ENCODE peak calls at places on chromosomes 7 and 10, in nine cellular contexts. M is breast epithelium, Y is A549, H is IMR-90, P is esophagus squamous epithelium, R is MM.1S, F is PC-9, L is sigmoid colon, J is tibial artery. S is an unnamed sample.

GRCh38 chr7:142875456-142875855 is 10.1 kb downstream of the TRPV6 start:
- DNase-seq in Y (no peak), J (peak), H (no peak), F (no peak), M (no peak), P (no peak), R (no peak), L (no peak), S (no peak)

GRCh38 chr7:139339025-139339424 is 2.1 kb upstream of the FMC1 start:
- DNase-seq in H (no peak), R (no peak), F (no peak), M (no peak), P (no peak), L (no peak), J (no peak), Y (no peak), S (no peak)

GRCh38 chr10:119896061-119896655 is 3.6 kb downstream of the SEC23IP start:
- DNase-seq in Y (peak), F (no peak), H (peak), M (no peak), R (no peak), J (no peak), L (no peak), P (no peak), S (no peak)

GRCh38 chr7:44257213-44257612 is 56.4 kb downstream of the YKT6 start:
- DNase-seq in R (no peak), L (no peak), J (no peak), Y (no peak), F (no peak), P (no peak), M (no peak), H (no peak), S (no peak)

GRCh38 chr10:51700228-51700835 is 937 bp upstream of the CSTF2T start:
- DNase-seq in M (no peak), P (no peak), Y (no peak), R (peak), F (no peak), H (no peak), L (no peak), J (no peak), S (no peak)

GRCh38 chr10:314871-315270 is 179.6 kb downstream of the ZMYND11 start:
- DNase-seq in Y (no peak), H (peak), F (no peak), P (no peak), R (no peak), L (no peak), M (no peak), J (no peak), S (no peak)

GRCh38 chr10:48266528-48266927 is 8.0 kb downstream of the FRMPD2 start:
- DNase-seq in Y (no peak), H (no peak), F (no peak), R (no peak), L (no peak), M (no peak), P (no peak), J (no peak), S (no peak)

GRCh38 chr10:73950569-73950968 is 39.6 kb downstream of the PLAU start:
- DNase-seq in P (no peak), Y (no peak), L (peak), H (no peak), M (no peak), R (no peak), J (no peak), F (no peak), S (no peak)

GRCh38 chr10:29266641-29267040 is 22.2 kb upstream of the LYZL1 start:
- DNase-seq in J (no peak), F (no peak), H (no peak), M (no peak), R (no peak), Y (no peak), L (no peak), P (no peak), S (no peak)

GRCh38 chr10:52805414-52806285 is 33.1 kb upstream of the MBL2 start:
- DNase-seq in R (no peak), M (no peak), P (no peak), H (no peak), Y (no peak), L (no peak), J (no peak), F (no peak), S (no peak)

GRCh38 chr10:105742184-105742583 is 1101.1 kb downstream of the SORCS3 start:
- DNase-seq in F (no peak), Y (no peak), P (no peak), M (no peak), L (no peak), H (no peak), R (no peak), J (no peak), S (no peak)

GRCh38 chr10:72095195-72095594 is 6.8 kb upstream of the SPOCK2 start:
- DNase-seq in Y (no peak), L (no peak), M (no peak), H (no peak), J (no peak), P (no peak), F (no peak), R (no peak), S (no peak)

GRCh38 chr7:148884299-148885022 is 370 bp upstream of the EZH2 start:
- DNase-seq in M (peak), L (peak), F (peak), R (peak), P (peak), J (peak), H (peak), Y (peak), S (peak)

GRCh38 chr10:25758041-25758457 is 176.0 kb upstream of the MYO3A start:
- DNase-seq in Y (peak), M (no peak), L (no peak), P (no peak), R (peak), F (no peak), J (no peak), H (no peak), S (no peak)

GRCh38 chr10:37780536-37780935 is 76.9 kb downstream of the ZNF248 start:
- DNase-seq in H (no peak), F (no peak), Y (no peak), L (no peak), M (no peak), J (no peak), R (no peak), P (no peak), S (no peak)

GRCh38 chr10:35412900-35413491 is 76.7 kb downstream of the CCNY start:
- DNase-seq in P (no peak), R (no peak), L (peak), H (peak), Y (no peak), M (no peak), F (peak), J (no peak), S (no peak)

GRCh38 chr7:41029072-41029492 is 673.8 kb downstream of the INHBA start:
- DNase-seq in H (peak), P (no peak), M (no peak), R (no peak), L (no peak), F (peak), J (no peak), Y (peak), S (no peak)

GRCh38 chr10:44786451-44786850 is 124.7 kb upstream of the TMEM72 start:
- DNase-seq in R (no peak), H (peak), M (no peak), L (no peak), Y (no peak), J (no peak), F (no peak), P (no peak), S (no peak)

GRCh38 chr7:70027864-70028263 is 429.6 kb downstream of the AUTS2 start:
- DNase-seq in J (no peak), R (no peak), F (no peak), P (no peak), L (no peak), M (no peak), H (no peak), Y (no peak), S (no peak)

GRCh38 chr10:93554760-93555432 is 11.6 kb upstream of the FFAR4 start:
- DNase-seq in F (peak), J (peak), L (no peak), Y (peak), R (peak), P (no peak), M (peak), H (peak), S (peak)

GRCh38 chr7:140639366-140640053 is 1.1 kb downstream of the DENND2A start:
- DNase-seq in M (no peak), F (no peak), R (no peak), L (peak), H (peak), P (no peak), J (peak), Y (no peak), S (no peak)

GRCh38 chr7:431658-432111 is 88.0 kb downstream of the PDGFA start:
- DNase-seq in P (no peak), R (no peak), H (no peak), M (no peak), L (no peak), Y (no peak), J (no peak), F (no peak), S (peak)

GRCh38 chr7:132292803-132293202 is 283.5 kb downstream of the PLXNA4 start:
- DNase-seq in Y (no peak), H (no peak), F (no peak), P (no peak), R (no peak), M (no peak), L (no peak), J (no peak), S (no peak)

GRCh38 chr10:31644931-31645633 is 283.5 kb downstream of the ARHGAP12 start:
- DNase-seq in M (no peak), H (peak), Y (no peak), R (no peak), J (no peak), F (no peak), P (no peak), L (no peak), S (no peak)

GRCh38 chr7:55873765-55874164 is 11.2 kb upstream of the SEPTIN14 start:
- DNase-seq in J (no peak), R (no peak), M (no peak), F (no peak), P (no peak), H (no peak), Y (no peak), L (no peak), S (no peak)

GRCh38 chr7:151117565-151117964 is 31.3 kb downstream of the AGAP3 start:
- DNase-seq in L (no peak), R (no peak), J (no peak), M (no peak), F (no peak), H (no peak), P (no peak), Y (no peak), S (no peak)

GRCh38 chr7:99386584-99387238 is 12.2 kb downstream of the ARPC1B start:
- DNase-seq in Y (peak), F (no peak), J (no peak), R (peak), L (no peak), H (peak), P (no peak), M (no peak), S (no peak)

GRCh38 chr7:442457-442856 is 77.2 kb downstream of the PDGFA start:
- DNase-seq in H (no peak), M (no peak), F (no peak), R (no peak), L (no peak), P (no peak), J (no peak), Y (no peak), S (no peak)

GRCh38 chr7:64314493-64315020 is 796 bp downstream of the ZNF736 start:
- DNase-seq in R (no peak), J (no peak), L (no peak), Y (no peak), F (no peak), H (no peak), P (no peak), M (no peak), S (no peak)

GRCh38 chr7:137916564-137916963 is 69.8 kb upstream of the DGKI start:
- DNase-seq in L (no peak), P (no peak), F (no peak), R (no peak), M (no peak), H (no peak), J (no peak), Y (no peak), S (no peak)

GRCh38 chr10:114301951-114302710 is 63.1 kb downstream of the VWA2 start:
- DNase-seq in P (no peak), F (no peak), L (peak), Y (no peak), J (no peak), R (no peak), H (no peak), M (no peak), S (no peak)

GRCh38 chr10:8064436-8064835 is 9.9 kb downstream of the GATA3 start:
- DNase-seq in L (no peak), Y (no peak), F (no peak), P (no peak), H (no peak), J (no peak), R (no peak), M (no peak), S (no peak)
- H3K27ac ChIP-seq in L (no peak), Y (no peak), F (no peak), P (no peak), H (no peak), J (no peak), R (no peak), M (no peak), S (no peak)

GRCh38 chr10:103881420-103882284 is 26.3 kb upstream of the SH3PXD2A start:
- DNase-seq in F (no peak), P (no peak), R (peak), J (no peak), M (no peak), H (no peak), Y (no peak), L (no peak), S (no peak)

GRCh38 chr10:103879409-103879808 is 24.0 kb upstream of the SH3PXD2A start:
- DNase-seq in F (no peak), L (no peak), R (no peak), M (no peak), P (no peak), H (no peak), Y (no peak), J (no peak), S (no peak)

GRCh38 chr10:103877861-103878260 is 22.5 kb upstream of the SH3PXD2A start:
- DNase-seq in L (no peak), H (no peak), P (no peak), M (no peak), Y (no peak), F (no peak), J (no peak), R (no peak), S (no peak)

GRCh38 chr10:103882285-103883007 is 27.1 kb upstream of the SH3PXD2A start:
- DNase-seq in M (no peak), J (no peak), H (no peak), P (no peak), F (no peak), L (no peak), R (no peak), Y (no peak), S (no peak)

GRCh38 chr10:103879831-103880230 is 24.5 kb upstream of the SH3PXD2A start:
- DNase-seq in F (no peak), Y (no peak), M (no peak), J (no peak), H (no peak), P (no peak), R (no peak), L (no peak), S (no peak)
- H3K27ac ChIP-seq in F (no peak), Y (no peak), M (no peak), J (no peak), H (no peak), P (peak), R (no peak), L (no peak), S (no peak)

DNA sequence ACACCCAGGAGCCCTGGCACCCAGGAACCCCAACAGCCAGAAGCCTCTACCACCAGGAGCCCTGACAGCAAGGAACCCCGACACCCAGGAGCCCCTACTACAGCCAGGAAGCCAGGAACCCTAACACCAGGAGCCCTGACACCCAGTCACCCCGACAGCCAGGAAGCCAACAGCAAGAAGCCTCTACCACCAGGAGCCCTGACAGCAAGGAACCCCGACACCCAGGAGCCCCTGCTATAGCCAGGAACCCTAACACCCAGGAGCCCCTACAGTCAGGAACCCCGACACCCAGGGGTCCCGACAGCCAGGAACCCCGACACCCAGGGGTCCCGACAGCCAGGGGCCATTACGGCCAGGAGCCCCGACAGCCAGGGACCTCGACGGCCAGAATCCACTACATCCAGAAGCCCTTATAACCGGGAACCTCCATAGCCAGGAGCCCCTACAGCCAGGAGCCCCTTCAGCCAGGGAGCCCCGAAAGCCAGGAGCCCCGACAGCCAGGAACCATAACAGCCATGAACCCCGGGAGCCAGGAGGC is 446 bp upstream of the GLRX3 start:
- DNase-seq in H (no peak), L (no peak), P (no peak), F (no peak), J (no peak), M (no peak), Y (no peak), R (no peak), S (no peak)
- H3K27ac ChIP-seq in H (peak), L (peak), P (peak), F (no peak), J (peak), M (peak), Y (peak), R (no peak), S (peak)

GRCh38 chr7:103343758-103344452 is 662 bp downstream of the DNAJC2 start:
- DNase-seq in F (peak), M (no peak), R (peak), J (no peak), H (peak), L (peak), Y (peak), P (no peak), S (peak)

GRCh38 chr7:103348452-103348851 is 1.0 kb downstream of the PSMC2 start:
- DNase-seq in J (no peak), P (no peak), F (no peak), M (no peak), Y (no peak), H (no peak), L (no peak), R (no peak), S (no peak)

GRCh38 chr7:103348959-103349358 is 1.5 kb downstream of the PSMC2 start:
- DNase-seq in J (no peak), L (no peak), Y (no peak), H (no peak), M (no peak), P (no peak), R (no peak), F (no peak), S (no peak)

GRCh38 chr7:103344453-103345149 is at the start of gene DNAJC2:
- DNase-seq in H (peak), R (peak), J (peak), F (peak), L (peak), P (peak), Y (peak), M (peak), S (peak)

DNA sequence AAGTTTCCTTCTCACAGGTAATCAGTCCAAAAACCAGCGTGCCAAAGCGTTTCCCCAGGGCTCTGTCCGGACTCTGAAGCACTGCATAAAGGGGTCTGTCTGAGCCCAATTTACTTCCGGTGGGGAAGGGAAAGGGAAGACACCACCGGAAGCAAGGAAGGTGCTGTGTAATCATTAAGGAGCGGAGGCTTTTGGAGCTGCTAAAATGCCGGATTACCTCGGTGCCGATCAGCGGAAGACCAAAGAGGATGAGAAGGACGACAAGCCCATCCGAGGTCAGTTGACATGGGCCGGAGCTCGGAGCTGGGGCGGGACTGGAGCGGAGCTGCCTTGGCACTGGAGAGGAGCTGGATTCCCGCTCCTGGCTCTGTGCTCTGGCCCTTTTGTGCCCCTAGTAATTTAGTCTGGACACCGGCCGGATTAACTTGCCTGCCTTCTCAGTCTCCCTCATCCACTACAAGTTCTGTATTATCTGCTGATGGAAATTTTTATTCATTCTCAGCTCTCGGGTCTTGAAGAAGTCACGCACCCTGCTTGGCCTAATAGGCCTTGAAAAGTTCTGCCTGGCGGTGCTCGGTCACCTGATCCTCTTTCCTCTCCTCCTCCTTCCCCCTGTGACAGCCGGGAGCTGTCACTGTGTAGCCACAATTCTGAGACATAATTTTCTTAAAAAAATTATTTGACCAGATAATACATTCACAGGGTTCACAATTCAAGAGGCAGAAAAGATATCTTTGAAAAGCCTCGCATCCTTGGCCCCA is at the start of gene PSMC2:
- DNase-seq in R (peak), P (peak), M (peak), L (peak), H (peak), J (peak), F (peak), Y (peak), S (peak)
- H3K27ac ChIP-seq in R (peak), P (peak), M (peak), L (peak), H (peak), J (peak), F (peak), Y (peak), S (peak)

GRCh38 chr7:116691664-116692063 is 19.7 kb downstream of the MET start:
- DNase-seq in P (no peak), L (no peak), H (no peak), Y (peak), F (no peak), M (no peak), J (no peak), R (no peak), S (no peak)
- H3K27ac ChIP-seq in P (no peak), L (no peak), H (no peak), Y (peak), F (peak), M (no peak), J (no peak), R (no peak), S (no peak)

DNA sequence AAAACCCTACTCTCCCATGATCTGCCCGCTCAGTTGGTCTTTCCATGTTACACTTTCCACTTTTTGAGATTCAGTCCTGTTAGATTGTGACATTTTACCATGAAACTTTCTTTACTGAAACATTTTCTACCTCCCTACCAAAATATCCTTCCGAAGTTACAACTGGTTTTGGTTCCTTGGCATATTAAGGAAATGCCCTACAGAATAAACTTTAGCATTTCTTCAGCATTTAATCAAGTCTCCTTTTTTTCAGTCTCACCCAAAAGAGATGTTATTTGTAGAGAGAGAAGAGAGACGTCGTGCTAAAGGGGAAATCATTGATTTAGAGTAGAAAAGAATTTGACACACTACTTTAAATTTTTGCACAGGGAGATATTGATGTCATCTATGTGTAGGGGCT is 9.7 kb upstream of the FEZF1 start:
- DNase-seq in H (no peak), J (no peak), L (no peak), P (no peak), M (no peak), F (no peak), R (no peak), Y (no peak), S (no peak)
- H3K27ac ChIP-seq in H (no peak), J (no peak), L (no peak), P (no peak), M (no peak), F (no peak), R (no peak), Y (no peak), S (no peak)

S was measured in substantia nigra.